ENCODE peak calls at places on chromosomes 4 and X, in seven cellular contexts. H, E, K, Z, I, A and R are unnamed samples.

GRCh38 chrX:39629001-39629400 is 468.8 kb downstream of the BCOR start:
- DNase-seq in K (no peak), E (no peak), H (no peak), I (no peak), Z (no peak), A (no peak), R (no peak)

GRCh38 chrX:107673933-107674479 is 45.7 kb downstream of the PRPS1 start:
- DNase-seq in A (peak; percentile 56), E (peak; percentile 97), K (peak; percentile 50), I (peak; percentile 78), Z (peak; percentile 48), H (peak; percentile 46), R (no peak)

GRCh38 chr4:184355111-184355604 is 119.2 kb downstream of the IRF2 start:
- DNase-seq in I (peak; percentile 86), H (peak; percentile 48), A (no peak), E (peak; percentile 89), Z (peak; percentile 19), K (peak; percentile 68), R (peak; percentile 43)

GRCh38 chr4:128358903-128359260 is 71.3 kb upstream of the PGRMC2 start:
- DNase-seq in E (no peak), A (no peak), K (no peak), H (no peak), Z (no peak), I (no peak), R (no peak)

GRCh38 chr4:1629704-1630093 is 54.4 kb downstream of the FAM53A start:
- DNase-seq in A (no peak), H (no peak), K (no peak), Z (no peak), E (no peak), I (no peak), R (no peak)

GRCh38 chrX:42754582-42754981 is 23.4 kb downstream of the PPP1R2C start:
- DNase-seq in K (no peak), H (no peak), Z (no peak), E (no peak), I (no peak), A (no peak), R (no peak)

GRCh38 chrX:107666931-107667330 is 38.6 kb downstream of the PRPS1 start:
- DNase-seq in E (no peak), I (no peak), H (no peak), Z (no peak), K (no peak), A (no peak), R (no peak)

GRCh38 chr4:15416357-15417327 is 11.2 kb upstream of the C1QTNF7 start:
- DNase-seq in K (no peak), H (no peak), I (no peak), E (no peak), Z (no peak), A (no peak), R (no peak)

GRCh38 chr4:185261971-185262370 is 52.6 kb downstream of the SNX25 start:
- DNase-seq in I (no peak), H (no peak), Z (no peak), E (no peak), K (no peak), A (no peak), R (no peak)

GRCh38 chr4:11704136-11704535 is 275.4 kb upstream of the HS3ST1 start:
- DNase-seq in E (no peak), Z (no peak), H (no peak), I (no peak), K (no peak), A (no peak), R (no peak)

GRCh38 chrX:55057691-55058249 is 17.1 kb upstream of the PAGE2B start:
- DNase-seq in A (no peak), I (no peak), H (peak; percentile 82), K (peak; percentile 22), E (peak; percentile 20), Z (no peak), R (peak; percentile 0)

GRCh38 chrX:123504630-123505270 is 228.1 kb downstream of the THOC2 start:
- DNase-seq in Z (no peak), H (no peak), I (no peak), A (no peak), K (no peak), E (no peak), R (no peak)

GRCh38 chrX:37998586-37999267 is 7.6 kb upstream of the SYTL5 start:
- DNase-seq in I (no peak), K (no peak), E (no peak), A (no peak), Z (no peak), H (no peak), R (peak; percentile 5)

GRCh38 chr4:189177130-189177529 is 763.5 kb upstream of the FRG1 start:
- DNase-seq in A (no peak), E (no peak), Z (no peak), K (no peak), H (no peak), I (no peak), R (peak; percentile 4)

GRCh38 chrX:119753639-119754257 is 4.6 kb upstream of the SOWAHD start:
- DNase-seq in K (peak; percentile 20), Z (no peak), I (no peak), H (peak; percentile 64), E (peak; percentile 78), A (no peak), R (no peak)

GRCh38 chrX:119756926-119757635 is 1.3 kb upstream of the SOWAHD start:
- DNase-seq in A (no peak), H (no peak), E (peak; percentile 29), I (no peak), K (no peak), Z (no peak), R (no peak)

GRCh38 chrX:119757646-119757978 is 776 bp upstream of the SOWAHD start:
- DNase-seq in A (no peak), H (no peak), I (no peak), E (no peak), K (no peak), Z (no peak), R (no peak)

GRCh38 chrX:119757979-119758681 is at the start of gene SOWAHD:
- DNase-seq in K (peak; percentile 30), A (peak; percentile 45), Z (no peak), E (peak; percentile 78), H (no peak), I (peak; percentile 30), R (peak; percentile 35)

GRCh38 chrX:119755981-119756533 is 2.3 kb upstream of the SOWAHD start:
- DNase-seq in K (no peak), A (no peak), E (peak; percentile 80), I (no peak), Z (peak; percentile 67), H (no peak), R (no peak)
- TF ChIP-seq POLR2A in K (no peak), A (no peak), E (no peak), I (no peak), Z (peak; percentile 22), H (no peak), R (no peak)

DNA sequence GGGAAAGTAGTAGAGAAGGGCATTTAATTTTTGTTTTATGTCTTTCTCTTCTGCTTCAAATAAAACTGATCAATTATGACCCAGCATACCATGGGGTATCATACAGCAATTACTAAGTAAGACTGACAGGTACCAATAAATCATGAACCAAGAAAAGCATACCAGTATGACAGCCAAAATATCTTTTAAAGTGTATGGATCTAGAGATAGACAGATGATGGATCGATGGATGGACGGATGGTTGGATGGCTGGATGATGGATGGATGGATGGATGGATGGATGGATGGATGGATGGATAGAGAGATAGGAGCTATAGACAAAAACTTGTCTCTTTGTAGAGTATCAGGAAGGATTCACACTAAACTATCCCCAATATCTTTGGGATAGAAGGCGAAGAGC is 1.4 kb downstream of the DDX60L start:
- DNase-seq in Z (no peak), K (no peak), E (no peak), H (no peak), A (no peak), I (no peak), R (no peak)
- TF ChIP-seq POLR2A in Z (no peak), K (no peak), E (no peak), H (no peak), A (no peak), I (no peak), R (no peak)

GRCh38 chr4:118883861-118884260 is 4.8 kb upstream of the SYNPO2 start:
- DNase-seq in K (no peak), A (no peak), I (no peak), Z (no peak), H (no peak), E (peak; percentile 38), R (no peak)

GRCh38 chr4:118884716-118885115 is 3.9 kb upstream of the SYNPO2 start:
- DNase-seq in Z (no peak), A (no peak), I (no peak), H (no peak), K (no peak), E (no peak), R (no peak)

GRCh38 chr4:118894034-118894433 is 5.4 kb downstream of the SYNPO2 start:
- DNase-seq in H (no peak), I (no peak), Z (no peak), A (no peak), E (no peak), K (no peak), R (no peak)

GRCh38 chr4:118889313-118889694 is 650 bp downstream of the SYNPO2 start:
- DNase-seq in E (peak; percentile 53), Z (no peak), I (no peak), H (no peak), K (no peak), A (no peak), R (no peak)

GRCh38 chr4:118888666-118889312 is at the start of gene SYNPO2:
- DNase-seq in H (peak; percentile 28), A (peak; percentile 57), K (peak; percentile 14), I (peak; percentile 84), E (peak; percentile 93), Z (peak; percentile 9), R (peak; percentile 28)
- TF ChIP-seq POLR2A in H (no peak), A (peak; percentile 29), K (no peak), I (no peak), E (peak; percentile 53), Z (no peak), R (no peak)

DNA sequence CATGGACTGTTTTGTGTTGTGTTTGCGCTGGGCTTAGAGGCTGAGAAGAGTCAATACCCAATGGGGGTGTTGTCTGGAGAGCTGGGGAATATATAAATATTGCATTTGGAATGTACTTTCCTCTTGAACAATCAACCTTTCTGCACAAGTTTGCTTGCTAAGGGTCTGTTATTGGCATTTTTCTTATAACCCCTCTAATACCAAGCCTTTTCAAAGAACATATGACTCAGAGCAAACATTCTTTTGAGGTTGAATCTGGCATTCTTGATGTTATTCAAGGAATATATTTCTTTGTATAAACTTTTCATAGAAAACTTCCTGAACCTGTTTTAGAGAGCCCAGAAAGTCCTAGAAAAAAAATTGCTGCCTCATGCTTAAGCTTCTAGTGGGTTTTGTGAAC is 332.0 kb downstream of the PACRGL start:
- DNase-seq in I (no peak), Z (no peak), H (no peak), E (no peak), K (no peak), A (no peak), R (no peak)
- TF ChIP-seq POLR2A in I (no peak), Z (no peak), H (no peak), E (no peak), K (no peak), A (no peak), R (no peak)